ENCODE peak calls at places on chromosomes 3 and 15, in six cellular contexts. G is pancreas, K is heart left ventricle, T is esophagus squamous epithelium, W is psoas muscle, Y is prostate gland. F is an unnamed sample.
A peak's percentile ranks its signal among the peaks of the same experiment; 100 is the strongest.

GRCh38 chr3:28114893-28115292 is 126.5 kb upstream of the CMC1 start:
- DNase-seq in G (no peak), K (no peak), T (no peak), W (no peak), Y (no peak), F (no peak)

GRCh38 chr15:82046668-82047492 is 1.1 kb upstream of the MEX3B start:
- DNase-seq in G (peak; percentile 89), K (peak; percentile 94), T (peak; percentile 44), W (peak; percentile 96), Y (peak; percentile 76), F (peak; percentile 62)

GRCh38 chr15:38528279-38528678 is 36.3 kb downstream of the RASGRP1 start:
- DNase-seq in G (no peak), K (no peak), T (no peak), W (no peak), Y (no peak), F (no peak)

GRCh38 chr15:60966316-60966715 is 262.8 kb downstream of the RORA start:
- DNase-seq in G (no peak), K (no peak), T (no peak), W (no peak), Y (no peak), F (no peak)

GRCh38 chr3:141379250-141379872 is 11.1 kb downstream of the ZBTB38 start:
- DNase-seq in G (no peak), K (no peak), T (no peak), W (no peak), Y (no peak), F (no peak)

GRCh38 chr3:195180490-195181106 is 90.4 kb downstream of the XXYLT1 start:
- DNase-seq in G (no peak), K (no peak), T (no peak), W (no peak), Y (no peak), F (no peak)

GRCh38 chr15:101697488-101697887 is 26.8 kb downstream of the TARS3 start:
- DNase-seq in G (no peak), K (no peak), T (no peak), W (no peak), Y (no peak), F (no peak)

GRCh38 chr3:168288511-168289268 is 193.0 kb upstream of the GOLIM4 start:
- DNase-seq in G (no peak), K (no peak), T (no peak), W (no peak), Y (no peak), F (no peak)

GRCh38 chr15:92020765-92021164 is 167.3 kb downstream of the SLCO3A1 start:
- DNase-seq in G (no peak), K (no peak), T (no peak), W (no peak), Y (no peak), F (no peak)

GRCh38 chr15:99181544-99181943 is 67.8 kb downstream of the TTC23 start:
- DNase-seq in G (no peak), K (peak; percentile 67), T (no peak), W (peak; percentile 88), Y (no peak), F (no peak)

GRCh38 chr3:196694202-196694638 is 17.8 kb downstream of the CEP19 start:
- DNase-seq in G (no peak), K (no peak), T (no peak), W (no peak), Y (no peak), F (no peak)

GRCh38 chr15:76165951-76166350 is 106.2 kb downstream of the TMEM266 start:
- DNase-seq in G (no peak), K (no peak), T (no peak), W (peak; percentile 40), Y (no peak), F (no peak)

GRCh38 chr3:120487079-120487693 is 36.4 kb upstream of the FSTL1 start:
- DNase-seq in G (no peak), K (no peak), T (no peak), W (no peak), Y (no peak), F (no peak)

GRCh38 chr3:125051715-125052581 is 3.8 kb downstream of the HEG1 start:
- DNase-seq in G (no peak), K (peak; percentile 79), T (no peak), W (peak; percentile 74), Y (peak; percentile 46), F (no peak)

GRCh38 chr3:46386206-46386605 is 15.5 kb downstream of the CCR5 start:
- DNase-seq in G (no peak), K (no peak), T (no peak), W (no peak), Y (peak; percentile 42), F (no peak)

GRCh38 chr15:88403461-88403860 is 63.7 kb downstream of the MRPL46 start:
- DNase-seq in G (no peak), K (no peak), T (no peak), W (no peak), Y (no peak), F (no peak)

GRCh38 chr3:67551366-67552016 is 102.9 kb downstream of the SUCLG2 start:
- DNase-seq in G (no peak), K (no peak), T (no peak), W (no peak), Y (no peak), F (peak; percentile 1)

GRCh38 chr15:78073026-78073425 is 4.5 kb downstream of the TBC1D2B start:
- DNase-seq in G (no peak), K (no peak), T (no peak), W (no peak), Y (no peak), F (no peak)

GRCh38 chr15:62985768-62986167 is 56.8 kb upstream of the TPM1 start:
- DNase-seq in G (no peak), K (no peak), T (no peak), W (no peak), Y (no peak), F (peak; percentile 48)

GRCh38 chr3:162337630-162338029 is 841.0 kb downstream of the OTOL1 start:
- DNase-seq in G (no peak), K (no peak), T (no peak), W (no peak), Y (no peak), F (no peak)

GRCh38 chr3:12194209-12194608 is 35.5 kb upstream of the TIMP4 start:
- DNase-seq in G (no peak), K (no peak), T (no peak), W (no peak), Y (peak; percentile 23), F (no peak)

GRCh38 chr3:163573324-163573723 is 1505.0 kb downstream of the SI start:
- DNase-seq in G (no peak), K (no peak), T (no peak), W (no peak), Y (no peak), F (no peak)

GRCh38 chr15:67855842-67856241 is 16.0 kb upstream of the RNU6-1 start:
- DNase-seq in G (peak; percentile 2), K (no peak), T (no peak), W (no peak), Y (no peak), F (no peak)

GRCh38 chr3:185959609-185960517 is 22.0 kb upstream of the TRA2B start:
- DNase-seq in G (peak; percentile 35), K (no peak), T (no peak), W (no peak), Y (peak; percentile 51), F (no peak)

GRCh38 chr3:128845119-128845518 is 34.3 kb upstream of the ACAD9 start:
- DNase-seq in G (no peak), K (no peak), T (no peak), W (no peak), Y (no peak), F (no peak)
- H3K27ac ChIP-seq in G (no peak overlapping the region), K (no peak overlapping the region), T (no peak overlapping the region), W (peak overlapping the region; percentile 81), Y (no peak overlapping the region), F (peak overlapping the region; percentile 37)

DNA sequence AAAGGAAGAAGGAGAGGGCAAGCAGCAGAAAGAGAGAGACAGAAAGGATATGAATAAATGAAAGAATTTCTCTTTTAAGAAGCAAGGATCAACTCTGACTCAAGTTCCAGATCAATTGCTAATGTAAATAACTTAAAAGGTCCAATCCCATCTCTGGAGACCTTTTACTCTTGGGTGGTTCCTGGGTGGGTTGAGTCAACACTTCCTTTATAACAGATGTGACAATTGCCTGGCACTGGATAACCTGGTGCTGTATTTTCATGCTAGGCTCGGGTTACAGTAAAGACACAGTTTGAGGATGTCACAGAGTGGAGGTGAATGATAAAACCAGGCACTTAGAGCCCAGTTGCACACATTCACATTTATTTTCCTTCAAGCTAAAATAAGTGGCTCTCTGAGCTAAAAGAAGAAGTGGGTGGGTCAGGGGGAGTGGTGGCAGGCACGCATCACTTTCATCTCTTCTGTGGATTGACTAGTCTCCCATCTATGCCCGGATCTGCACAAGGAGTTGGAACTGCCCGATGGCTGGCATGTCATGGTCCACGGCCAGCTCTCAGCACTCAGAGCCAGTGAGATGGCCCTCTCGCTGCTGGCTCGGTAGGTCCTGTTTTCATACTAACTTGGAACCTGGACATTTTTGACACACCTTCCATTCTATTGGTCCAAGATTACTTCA is 465.8 kb downstream of the FOXP1 start:
- DNase-seq in G (no peak), K (no peak), T (no peak), W (no peak), Y (no peak), F (no peak)
- H3K27ac ChIP-seq in G (no peak overlapping the region), K (no peak overlapping the region), T (no peak overlapping the region), W (peak overlapping the region; percentile 16), Y (no peak overlapping the region), F (no peak overlapping the region)

DNA sequence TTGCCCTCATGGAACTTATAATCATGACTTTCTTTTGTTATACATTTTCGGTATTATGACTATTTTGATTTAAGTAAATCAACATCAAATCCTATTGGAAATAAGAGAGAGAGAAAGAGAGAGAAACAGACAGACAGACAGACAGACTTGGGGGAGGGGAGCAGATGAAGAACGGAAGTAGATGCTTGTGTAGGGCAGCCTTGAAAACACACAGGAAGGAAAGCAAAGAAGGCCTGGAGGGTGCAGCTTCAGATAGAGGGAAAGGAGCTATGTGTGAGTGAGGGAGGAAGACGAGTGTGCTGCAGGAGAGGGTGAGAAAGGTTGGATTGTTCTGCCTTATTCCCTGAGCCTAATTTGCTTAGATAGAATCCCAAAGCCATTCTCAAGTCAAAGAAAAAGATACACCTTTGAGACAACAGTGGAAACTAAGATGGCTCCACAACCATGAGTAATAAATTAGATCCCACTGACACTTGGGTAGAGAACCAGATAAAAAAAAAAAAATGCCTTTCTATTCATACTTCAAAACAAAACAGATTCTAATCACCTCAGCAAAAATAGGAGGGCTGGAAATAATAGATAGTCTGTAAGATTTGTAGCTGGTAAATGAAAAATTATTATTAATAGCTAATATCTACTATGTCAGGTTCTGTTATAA is 214.3 kb downstream of the TNIK start:
- DNase-seq in G (no peak), K (no peak), T (no peak), W (no peak), Y (no peak), F (no peak)
- H3K27ac ChIP-seq in G (no peak overlapping the region), K (no peak overlapping the region), T (no peak overlapping the region), W (no peak overlapping the region), Y (no peak overlapping the region), F (no peak overlapping the region)

DNA sequence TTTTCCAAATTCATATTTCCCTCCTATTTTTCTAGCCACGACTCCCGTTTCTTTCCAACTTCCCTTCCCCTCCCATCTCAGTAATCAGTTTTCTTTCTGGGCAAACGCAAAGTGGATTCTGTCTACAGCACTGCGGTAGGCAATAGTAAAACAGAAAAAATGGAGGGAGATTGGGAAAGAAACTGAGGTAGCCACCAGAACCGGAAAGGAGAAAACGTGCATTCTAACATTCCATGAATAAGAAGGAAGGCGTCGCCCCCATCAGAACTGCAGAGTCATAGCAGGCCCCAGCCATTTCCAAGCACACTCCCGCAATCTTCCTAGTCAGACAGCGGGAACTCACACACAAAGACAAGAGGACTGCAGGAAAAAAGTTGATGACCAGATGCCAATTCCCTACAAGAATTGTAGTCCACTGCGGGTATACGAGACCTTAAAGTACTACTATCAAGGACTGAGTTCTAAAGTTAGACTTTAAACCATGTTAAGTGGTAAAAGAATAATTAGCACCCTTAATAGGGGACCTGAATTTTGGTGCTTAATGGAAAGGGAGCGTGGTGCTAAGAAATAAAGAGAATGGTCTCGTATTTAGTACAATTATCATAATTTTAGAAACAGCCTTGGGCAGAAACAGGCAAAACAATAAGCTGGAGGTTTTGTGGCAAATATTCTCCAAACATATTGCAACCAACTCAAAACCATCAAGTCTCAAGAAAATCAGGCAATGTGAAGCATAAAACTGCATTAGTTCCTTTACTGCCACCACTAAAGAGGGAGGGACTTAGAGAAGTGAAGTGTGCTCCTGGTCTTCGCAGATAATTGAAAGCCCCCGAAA is 1.4 kb downstream of the PFN2 start:
- DNase-seq in G (peak; percentile 43), K (peak; percentile 47), T (no peak), W (peak; percentile 75), Y (peak; percentile 41), F (peak; percentile 17)
- H3K27ac ChIP-seq in G (no peak overlapping the region), K (no peak overlapping the region), T (peak overlapping the region; percentile 88), W (peak overlapping the region; percentile 97), Y (peak overlapping the region; percentile 94), F (peak overlapping the region; percentile 91)